ENCODE peak calls at places on chromosomes 16 and 17, in five cellular contexts. M is choroid plexus epithelial cell; A is activated effector memory CD4-positive, alpha-beta T cell treated with anti-CD3 and anti-CD28 coated beads, Interleukin-2, amount 50 U/mL, for 16 hours; N is pulmonary artery endothelial cell; H is effector CD8-positive, alpha-beta T cell. Z is an unnamed sample.

GRCh38 chr17:78272181-78272913 is 40.9 kb downstream of the TMEM235 start:
- DNase-seq in M (peak; percentile 96), H (peak; percentile 47), N (no peak), A (peak; percentile 78), Z (no peak)

GRCh38 chr17:32771396-32771795 is 105.5 kb downstream of the MYO1D start:
- DNase-seq in M (peak; percentile 49), A (no peak), H (no peak), N (peak; percentile 60), Z (peak; percentile 65)

GRCh38 chr16:79079656-79080420 is 520.7 kb downstream of the MAF start:
- DNase-seq in A (no peak), H (no peak), N (no peak), M (no peak), Z (no peak)

GRCh38 chr17:17485420-17485819 is 8.6 kb downstream of the MED9 start:
- DNase-seq in H (no peak), M (no peak), A (no peak), N (no peak), Z (no peak)

GRCh38 chr16:56967733-56968132 is 6.0 kb downstream of the CETP start:
- DNase-seq in H (no peak), A (no peak), M (no peak), N (no peak), Z (no peak)

GRCh38 chr17:17096438-17097178 is 54.4 kb downstream of the MPRIP start:
- DNase-seq in H (no peak), M (no peak), N (no peak), A (no peak), Z (no peak)

GRCh38 chr16:383326-384020 is 1.7 kb upstream of the PGAP6 start:
- DNase-seq in N (no peak), H (peak; percentile 21), M (no peak), A (peak; percentile 78), Z (no peak)

GRCh38 chr16:51374346-51374745 is 223.3 kb upstream of the SALL1 start:
- DNase-seq in A (no peak), N (no peak), H (no peak), M (peak; percentile 94), Z (no peak)

GRCh38 chr16:50942143-50942542 is 200.3 kb downstream of the CYLD start:
- DNase-seq in A (no peak), N (no peak), M (no peak), H (no peak), Z (no peak)

GRCh38 chr16:71698491-71698890 is 26.0 kb downstream of the PHLPP2 start:
- DNase-seq in M (no peak), N (no peak), H (no peak), A (no peak), Z (no peak)

GRCh38 chr17:79008666-79009387 is 737 bp downstream of the CANT1 start:
- DNase-seq in H (no peak), M (no peak), A (no peak), N (no peak), Z (no peak)

GRCh38 chr17:58333396-58334207 is 5.0 kb upstream of the TSPOAP1 start:
- DNase-seq in M (no peak), H (no peak), A (no peak), N (no peak), Z (no peak)

GRCh38 chr17:80109066-80109618 is 7.8 kb downstream of the GAA start:
- DNase-seq in M (no peak), H (no peak), N (no peak), A (peak; percentile 33), Z (no peak)

GRCh38 chr16:31083981-31084380 is 4.8 kb downstream of the PRSS53 start:
- DNase-seq in N (no peak), H (no peak), A (no peak), M (no peak), Z (no peak)

GRCh38 chr17:15444805-15445204 is 22.6 kb downstream of the CDRT4 start:
- DNase-seq in H (no peak), N (peak; percentile 92), M (no peak), A (no peak), Z (peak; percentile 90)

GRCh38 chr17:68326681-68327080 is 35.4 kb downstream of the ARSG start:
- DNase-seq in H (no peak), A (no peak), M (peak; percentile 24), N (no peak), Z (no peak)

GRCh38 chr17:36778458-36778857 is 158.8 kb upstream of the LHX1 start:
- DNase-seq in N (no peak), H (no peak), M (no peak), A (no peak), Z (no peak)

GRCh38 chr16:63614421-63614820 is 1507.4 kb downstream of the CDH11 start:
- DNase-seq in M (no peak), A (no peak), N (no peak), H (no peak), Z (no peak)

GRCh38 chr16:66549284-66550131 is at the start of gene TK2:
- DNase-seq in N (no peak), H (peak; percentile 31), M (peak; percentile 80), A (peak; percentile 86), Z (no peak)

GRCh38 chr17:50118076-50118827 is 11.7 kb downstream of the SAMD14 start:
- DNase-seq in N (no peak), A (no peak), M (no peak), H (no peak), Z (no peak)

GRCh38 chr16:57615813-57616212 is 12.6 kb upstream of the ADGRG1 start:
- DNase-seq in N (no peak), M (no peak), H (no peak), A (peak; percentile 9), Z (no peak)

GRCh38 chr17:28317965-28318758 is 838 bp upstream of the TMEM97 start:
- DNase-seq in M (no peak), A (no peak), N (no peak), H (no peak), Z (no peak)

GRCh38 chr17:38711792-38712571 is 6.9 kb downstream of the MLLT6 start:
- DNase-seq in H (no peak), M (no peak), A (no peak), N (no peak), Z (no peak)

GRCh38 chr17:2814499-2815341 is 18.5 kb downstream of the RAP1GAP2 start:
- DNase-seq in M (no peak), H (peak; percentile 71), A (peak; percentile 97), N (no peak), Z (no peak)

GRCh38 chr17:64133546-64134215 is 3.7 kb upstream of the ERN1 start:
- DNase-seq in A (no peak), H (no peak), N (no peak), M (peak; percentile 87), Z (no peak)

GRCh38 chr17:17497065-17497844 is 1.1 kb upstream of the RASD1 start:
- DNase-seq in M (no peak), H (no peak), A (no peak), N (no peak), Z (no peak)

GRCh38 chr16:3945751-3946603 is 65.5 kb upstream of the CREBBP start:
- DNase-seq in M (peak; percentile 99), A (peak; percentile 25), H (no peak), N (peak; percentile 81), Z (peak; percentile 71)

GRCh38 chr17:19978206-19978802 is 676 bp upstream of the AKAP10 start:
- DNase-seq in N (no peak), H (no peak), M (no peak), A (peak; percentile 68), Z (no peak)

GRCh38 chr17:71409137-71409536 is 711.7 kb upstream of the SOX9 start:
- DNase-seq in H (no peak), M (no peak), N (no peak), A (no peak), Z (no peak)

GRCh38 chr17:80647746-80648145 is 103.1 kb downstream of the RPTOR start:
- DNase-seq in N (no peak), H (no peak), M (peak; percentile 78), A (no peak), Z (no peak)

GRCh38 chr17:57016764-57017116 is 38.8 kb downstream of the SCPEP1 start:
- DNase-seq in A (no peak), M (peak; percentile 47), N (no peak), H (no peak), Z (no peak)

GRCh38 chr16:69466547-69466946 is 42.1 kb downstream of the CYB5B start:
- DNase-seq in H (no peak), A (no peak), M (no peak), N (no peak), Z (no peak)

GRCh38 chr17:5781236-5781927 is 197.1 kb upstream of the NLRP1 start:
- DNase-seq in A (no peak), H (no peak), M (no peak), N (no peak), Z (no peak)

GRCh38 chr17:54694287-54694887 is 206.3 kb upstream of the TOM1L1 start:
- DNase-seq in A (no peak), H (no peak), M (no peak), N (no peak), Z (no peak)

GRCh38 chr17:50686494-50687199 is 21.1 kb downstream of the ANKRD40 start:
- DNase-seq in N (no peak), M (no peak), H (no peak), A (no peak), Z (no peak)

GRCh38 chr17:74490716-74491115 is 24.3 kb downstream of the CD300A start:
- DNase-seq in H (no peak), N (no peak), M (no peak), A (peak; percentile 54), Z (no peak)

Z was measured in glomerular endothelial cell.